ENCODE peak calls at places on chromosome 11, in six cellular contexts. Q is K562, M is HepG2, S is GM12892, I is H1, G is GM12878. R is an unnamed sample.

GRCh38 chr11:36793542-36793926 is 195.5 kb upstream of the RAG2 start:
- DNase-seq in Q (no peak), M (no peak), S (no peak), I (no peak), G (no peak), R (no peak)

GRCh38 chr11:106624377-106624776 is 393.9 kb downstream of the GUCY1A2 start:
- DNase-seq in Q (no peak), M (no peak), S (no peak), I (no peak), G (no peak), R (no peak)

GRCh38 chr11:108886608-108887007 is 221.7 kb downstream of the DDX10 start:
- DNase-seq in Q (no peak), M (no peak), S (no peak), I (no peak), G (no peak), R (no peak)

GRCh38 chr11:58028687-58029411 is 1.9 kb upstream of the OR6Q1 start:
- DNase-seq in Q (no peak), M (no peak), S (no peak), I (no peak), G (no peak), R (no peak)

GRCh38 chr11:59545179-59546020 is 34.1 kb downstream of the OR4D9 start:
- DNase-seq in Q (peak), M (no peak), S (no peak), I (no peak), G (no peak), R (no peak)

GRCh38 chr11:6156628-6157367 is 13.3 kb downstream of the OR52B2 start:
- DNase-seq in Q (no peak), M (no peak), S (no peak), I (no peak), G (no peak), R (no peak)

GRCh38 chr11:80156062-80156461 is 715.2 kb upstream of the TENM4 start:
- DNase-seq in Q (no peak), M (no peak), S (no peak), I (no peak), G (no peak), R (no peak)

GRCh38 chr11:2929511-2929879 is 275 bp upstream of the PHLDA2 start:
- DNase-seq in Q (peak), M (no peak), S (no peak), I (no peak), G (no peak), R (no peak)

GRCh38 chr11:71212871-71213559 is 39.4 kb downstream of the SHANK2 start:
- DNase-seq in Q (no peak), M (no peak), S (no peak), I (no peak), G (no peak), R (no peak)

GRCh38 chr11:57597971-57598830 is 716 bp downstream of the SERPING1 start:
- DNase-seq in Q (peak), M (peak), S (no peak), I (peak), G (no peak), R (no peak)

GRCh38 chr11:118087933-118088332 is 1.2 kb upstream of the SMIM35 start:
- DNase-seq in Q (no peak), M (no peak), S (no peak), I (no peak), G (no peak), R (no peak)

GRCh38 chr11:43988040-43988793 is 45.8 kb downstream of the C11orf96 start:
- DNase-seq in Q (peak), M (no peak), S (no peak), I (no peak), G (no peak), R (no peak)

GRCh38 chr11:12706531-12707499 is 32.6 kb downstream of the TEAD1 start:
- DNase-seq in Q (peak), M (peak), S (no peak), I (no peak), G (no peak), R (no peak)

GRCh38 chr11:28529046-28529445 is 420.9 kb downstream of the METTL15 start:
- DNase-seq in Q (no peak), M (no peak), S (no peak), I (no peak), G (no peak), R (no peak)

GRCh38 chr11:128862421-128862820 is 4.7 kb downstream of the KCNJ1 start:
- DNase-seq in Q (no peak), M (no peak), S (no peak), I (no peak), G (no peak), R (no peak)

GRCh38 chr11:113994077-113994954 is 19.4 kb downstream of the HTR3A start:
- DNase-seq in Q (peak), M (no peak), S (no peak), I (no peak), G (no peak), R (peak)

GRCh38 chr11:129853508-129854228 is 38.0 kb downstream of the TMEM45B start:
- DNase-seq in Q (no peak), M (peak), S (no peak), I (no peak), G (no peak), R (no peak)

GRCh38 chr11:9249252-9249651 is 15.9 kb downstream of the DENND5A start:
- DNase-seq in Q (no peak), M (no peak), S (no peak), I (no peak), G (no peak), R (no peak)

GRCh38 chr11:126303623-126304456 is at the start of gene DCPS:
- DNase-seq in Q (peak), M (peak), S (peak), I (peak), G (peak), R (peak)

DNA sequence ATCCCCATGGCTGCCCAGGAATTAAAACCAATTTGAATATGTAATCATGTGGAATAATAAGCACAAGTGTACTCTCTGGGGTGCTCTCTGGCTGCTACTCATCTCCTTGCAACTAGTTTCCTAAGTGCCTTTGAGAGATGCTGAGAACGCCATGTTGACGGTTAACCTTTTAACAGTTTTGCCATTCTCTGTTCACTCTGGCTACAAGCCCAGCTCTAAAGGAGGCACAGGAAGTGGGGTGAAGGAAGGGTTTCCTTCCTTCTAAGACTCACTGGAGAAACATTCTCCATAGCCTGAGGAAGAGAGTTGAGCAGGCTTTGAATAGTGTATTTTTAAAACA is 122.0 kb upstream of the ZC3H12C start:
- DNase-seq in Q (no peak), M (no peak), S (no peak), I (no peak), G (no peak), R (no peak)
- TF ChIP-seq TAF1 in Q (no peak), M (no peak), S (no peak), I (no peak), G (no peak), R (no peak)

GRCh38 chr11:83724704-83725114 is 438.5 kb upstream of the CCDC90B start:
- DNase-seq in Q (no peak), M (no peak), S (no peak), I (peak), G (no peak), R (no peak)
- TF ChIP-seq POLR2A in Q (no peak), M (no peak), S (no peak), I (peak), G (no peak), R (no peak)

GRCh38 chr11:95686265-95686664 is 103.3 kb downstream of the FAM76B start:
- DNase-seq in Q (no peak), M (no peak), S (no peak), I (no peak), G (no peak), R (no peak)

GRCh38 chr11:95684701-95685100 is 104.9 kb downstream of the FAM76B start:
- DNase-seq in Q (no peak), M (no peak), S (no peak), I (no peak), G (no peak), R (no peak)

GRCh38 chr11:95690100-95690499 is 99.5 kb downstream of the FAM76B start:
- DNase-seq in Q (no peak), M (no peak), S (no peak), I (no peak), G (no peak), R (no peak)

GRCh38 chr11:95688015-95688414 is 101.6 kb downstream of the FAM76B start:
- DNase-seq in Q (no peak), M (no peak), S (no peak), I (no peak), G (no peak), R (no peak)

DNA sequence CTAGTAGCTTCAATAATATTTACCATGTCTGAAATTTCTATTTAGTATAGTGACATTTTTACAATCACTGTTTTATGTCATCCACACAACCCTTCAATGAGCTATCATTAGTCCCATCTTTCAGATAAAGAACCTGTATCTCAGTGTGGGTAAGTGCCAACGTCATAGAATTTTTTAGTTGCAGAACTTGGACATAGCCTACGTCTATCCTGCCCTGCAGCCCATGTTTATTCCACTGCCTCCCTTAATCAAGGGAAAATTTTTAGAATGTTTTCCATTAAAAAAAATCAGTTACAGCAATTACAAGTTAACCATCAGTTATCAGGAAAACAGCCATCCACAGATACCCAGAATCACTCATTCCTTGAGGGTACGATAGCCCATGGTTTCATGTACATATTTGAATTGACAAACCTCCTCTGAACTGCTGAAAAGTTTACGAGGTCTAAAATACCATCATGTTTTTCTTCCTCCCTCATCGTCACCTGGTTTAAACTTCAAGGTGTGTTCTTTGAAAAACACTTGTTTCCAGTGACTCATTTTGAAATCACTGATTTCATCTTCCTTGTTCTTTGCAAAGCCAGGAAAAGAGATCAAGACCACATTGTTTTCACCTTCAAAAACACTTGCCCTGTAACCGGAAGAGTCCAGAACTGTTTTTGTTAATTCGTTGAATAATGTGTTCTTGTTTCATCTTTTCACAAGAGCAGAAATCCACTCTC is 100.9 kb downstream of the FAM76B start:
- DNase-seq in Q (no peak), M (no peak), S (no peak), I (no peak), G (no peak), R (no peak)
- TF ChIP-seq TAF1 in Q (no peak), M (no peak), S (no peak), I (no peak), G (no peak), R (no peak)

GRCh38 chr11:14356342-14356741 is 2.6 kb downstream of the RRAS2 start:
- DNase-seq in Q (no peak), M (no peak), S (no peak), I (no peak), G (no peak), R (no peak)

GRCh38 chr11:14358729-14359439 is at the start of gene RRAS2:
- DNase-seq in Q (peak), M (peak), S (peak), I (no peak), G (no peak), R (peak)

GRCh38 chr11:14360976-14361375 is 2.0 kb upstream of the RRAS2 start:
- DNase-seq in Q (peak), M (no peak), S (no peak), I (no peak), G (no peak), R (no peak)

GRCh38 chr11:14359573-14360031 is 619 bp upstream of the RRAS2 start:
- DNase-seq in Q (no peak), M (no peak), S (no peak), I (no peak), G (no peak), R (no peak)

GRCh38 chr11:14357843-14358728 is 897 bp downstream of the RRAS2 start:
- DNase-seq in Q (peak), M (peak), S (peak), I (no peak), G (no peak), R (peak)
- TF ChIP-seq POLR2A in Q (no peak), M (peak), S (no peak), I (no peak), G (no peak), R (no peak)

GRCh38 chr11:8018742-8019631 is 31.9 kb downstream of the EIF3F start:
- DNase-seq in Q (no peak), M (peak), S (peak), I (no peak), G (no peak), R (peak)

GRCh38 chr11:8016396-8016949 is 29.3 kb downstream of the EIF3F start:
- DNase-seq in Q (no peak), M (no peak), S (no peak), I (no peak), G (no peak), R (no peak)

GRCh38 chr11:8019671-8020597 is 32.8 kb downstream of the EIF3F start:
- DNase-seq in Q (no peak), M (no peak), S (no peak), I (no peak), G (no peak), R (peak)

GRCh38 chr11:8017071-8017470 is 29.9 kb downstream of the EIF3F start:
- DNase-seq in Q (no peak), M (no peak), S (no peak), I (no peak), G (no peak), R (no peak)

GRCh38 chr11:8017894-8018741 is 31.0 kb downstream of the EIF3F start:
- DNase-seq in Q (no peak), M (no peak), S (no peak), I (no peak), G (no peak), R (no peak)
- TF ChIP-seq TAF1 in Q (no peak), M (no peak), S (no peak), I (no peak), G (no peak), R (no peak)

DNA sequence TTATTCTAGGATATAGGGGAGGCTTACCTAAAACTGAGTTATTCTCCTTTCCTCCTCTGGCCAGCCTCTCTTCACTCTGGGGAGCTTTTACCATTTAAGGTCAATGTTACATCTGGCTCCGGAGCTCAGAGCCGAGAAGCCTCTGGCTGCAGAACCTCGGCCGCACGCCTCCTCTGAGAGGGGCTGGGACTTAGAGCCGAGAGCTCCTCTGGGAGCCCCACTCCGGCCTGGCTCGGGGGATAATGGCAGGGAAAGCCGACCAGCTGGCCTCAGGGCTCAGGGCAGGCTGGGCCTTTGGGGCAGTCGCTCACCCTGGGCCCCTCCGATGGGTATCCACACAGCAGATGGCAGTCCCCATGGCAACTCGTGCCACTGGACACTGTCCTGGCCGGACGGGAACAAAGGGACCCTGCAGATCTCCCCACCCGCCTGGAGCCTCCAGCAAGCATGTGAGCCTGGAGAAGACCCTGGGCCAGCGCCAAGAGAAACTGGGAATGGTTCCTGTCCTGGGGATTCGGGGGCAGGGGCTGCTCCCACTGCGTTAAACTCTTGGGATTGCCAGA is at the start of gene IRAG1:
- DNase-seq in Q (no peak), M (no peak), S (no peak), I (no peak), G (no peak), R (no peak)
- TF ChIP-seq POLR2A in Q (no peak), M (no peak), S (no peak), I (no peak), G (no peak), R (no peak)

DNA sequence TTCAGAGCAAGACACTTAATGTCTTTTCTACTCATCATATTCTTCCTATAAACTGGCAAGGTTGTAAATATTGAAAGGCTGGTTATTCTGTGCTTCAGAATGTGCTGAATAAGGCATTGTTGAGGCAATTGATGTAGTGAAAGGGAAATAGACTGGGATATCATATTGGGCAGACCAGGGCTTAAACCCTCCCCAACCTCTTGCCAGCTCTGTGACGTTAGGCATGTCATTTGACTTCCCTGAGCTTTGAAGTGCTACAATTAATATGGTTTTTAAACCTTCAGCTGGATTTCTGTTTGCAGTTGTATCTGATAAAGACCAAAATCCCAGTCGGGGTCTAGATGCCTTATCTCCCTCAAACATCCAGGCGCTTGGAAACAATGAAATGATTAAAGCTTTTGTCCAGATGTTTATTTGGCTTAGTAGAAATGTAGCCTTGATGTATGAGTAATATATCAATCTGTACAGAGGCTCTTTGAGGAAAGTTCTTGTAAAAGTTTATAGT is 208.1 kb downstream of the DBX1 start:
- DNase-seq in Q (no peak), M (peak), S (no peak), I (no peak), G (no peak), R (no peak)
- TF ChIP-seq TAF1 in Q (no peak), M (no peak), S (no peak), I (no peak), G (no peak), R (no peak)

GRCh38 chr11:75429641-75429901 is 3.4 kb downstream of the KLHL35 start:
- DNase-seq in Q (no peak), M (no peak), S (no peak), I (no peak), G (no peak), R (no peak)

GRCh38 chr11:75428989-75429640 is 3.9 kb downstream of the KLHL35 start:
- DNase-seq in Q (no peak), M (no peak), S (no peak), I (no peak), G (no peak), R (no peak)

GRCh38 chr11:75430692-75431532 is 2.1 kb downstream of the KLHL35 start:
- DNase-seq in Q (no peak), M (no peak), S (no peak), I (no peak), G (no peak), R (no peak)

GRCh38 chr11:75431533-75432525 is 1.2 kb downstream of the KLHL35 start:
- DNase-seq in Q (no peak), M (no peak), S (no peak), I (no peak), G (no peak), R (no peak)

GRCh38 chr11:75429902-75430691 is 2.9 kb downstream of the KLHL35 start:
- DNase-seq in Q (no peak), M (no peak), S (peak), I (no peak), G (no peak), R (peak)
- TF ChIP-seq POLR2A in Q (no peak), M (no peak), S (peak), I (no peak), G (no peak), R (no peak)

DNA sequence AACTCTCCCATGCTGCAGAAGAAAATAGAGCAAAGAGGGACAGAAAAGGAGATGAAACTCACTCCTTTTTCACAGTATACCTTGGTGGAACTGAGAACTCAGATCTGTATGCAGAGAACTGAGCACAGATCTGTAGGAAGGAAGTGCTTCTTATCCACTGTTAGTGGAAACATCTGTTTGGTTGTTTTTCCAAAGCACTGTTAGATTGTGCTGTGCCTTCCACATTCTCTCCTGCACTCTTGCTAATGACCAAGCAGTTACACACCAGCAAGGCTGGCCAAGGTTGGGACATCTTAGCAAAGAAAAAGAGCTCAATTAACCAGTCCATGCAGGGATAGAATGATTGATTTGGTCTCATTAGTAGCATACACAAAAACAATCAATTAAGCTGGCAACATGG is 20.1 kb upstream of the SIK2 start:
- DNase-seq in Q (no peak), M (no peak), S (no peak), I (no peak), G (no peak), R (no peak)
- TF ChIP-seq TAF1 in Q (no peak), M (no peak), S (no peak), I (no peak), G (no peak), R (no peak)